ENCODE peak calls at places on chromosomes 3 and 15, in five cellular contexts. O, J, N, D and M are unnamed samples.

GRCh38 chr3:52477076-52477895 is 17.9 kb upstream of the STAB1 start:
- DNase-seq in D (no peak), O (no peak), N (no peak), J (no peak), M (no peak)

GRCh38 chr3:39317571-39318169 is 11.8 kb upstream of the CCR8 start:
- DNase-seq in D (peak), O (no peak), J (no peak), N (no peak), M (no peak)

GRCh38 chr15:65888998-65889397 is 19.7 kb downstream of the RAB11A start:
- DNase-seq in O (no peak), J (no peak), D (no peak), N (no peak), M (no peak)

GRCh38 chr3:194067949-194068362 is 68.0 kb upstream of the HES1 start:
- DNase-seq in D (no peak), O (no peak), J (no peak), N (no peak), M (no peak)

GRCh38 chr3:185549651-185550111 is 2.7 kb downstream of the LIPH start:
- DNase-seq in J (no peak), O (no peak), D (peak), N (no peak), M (no peak)

GRCh38 chr3:157393076-157393475 is 43.6 kb upstream of the PTX3 start:
- DNase-seq in J (no peak), N (no peak), O (no peak), D (no peak), M (no peak)

GRCh38 chr15:81363261-81363660 is 10.8 kb downstream of the TMC3 start:
- DNase-seq in N (no peak), O (no peak), J (no peak), D (no peak), M (no peak)

GRCh38 chr3:30513374-30514152 is 92.8 kb upstream of the TGFBR2 start:
- DNase-seq in O (no peak), J (no peak), N (no peak), D (peak), M (no peak)

GRCh38 chr3:8283180-8283579 is 218.4 kb upstream of the LMCD1 start:
- DNase-seq in N (no peak), D (no peak), O (no peak), J (no peak), M (no peak)

GRCh38 chr3:31918179-31919165 is 62.6 kb downstream of the OSBPL10 start:
- DNase-seq in J (no peak), O (no peak), D (no peak), N (no peak), M (no peak)

GRCh38 chr3:111691293-111691909 is 96.3 kb upstream of the ZBED2 start:
- DNase-seq in D (peak), N (no peak), J (no peak), O (no peak), M (peak)

GRCh38 chr3:69095636-69096035 is 10.9 kb downstream of the ARL6IP5 start:
- DNase-seq in D (no peak), J (no peak), O (no peak), N (no peak), M (no peak)

GRCh38 chr15:78205856-78206255 is 28.5 kb downstream of the ACSBG1 start:
- DNase-seq in D (no peak), O (no peak), J (no peak), N (no peak), M (no peak)

GRCh38 chr3:123635717-123636116 is 50.9 kb upstream of the HACD2 start:
- DNase-seq in O (no peak), J (no peak), D (no peak), N (no peak), M (no peak)

GRCh38 chr15:95024388-95024787 is 793.0 kb downstream of the MCTP2 start:
- DNase-seq in O (peak), J (no peak), N (no peak), D (no peak), M (peak)

GRCh38 chr15:78567541-78567940 is 2.2 kb downstream of the CHRNA5 start:
- DNase-seq in N (no peak), D (no peak), O (no peak), J (no peak), M (no peak)

GRCh38 chr3:148540266-148540665 is 157.4 kb upstream of the AGTR1 start:
- DNase-seq in N (no peak), J (no peak), D (no peak), O (no peak), M (no peak)

DNA sequence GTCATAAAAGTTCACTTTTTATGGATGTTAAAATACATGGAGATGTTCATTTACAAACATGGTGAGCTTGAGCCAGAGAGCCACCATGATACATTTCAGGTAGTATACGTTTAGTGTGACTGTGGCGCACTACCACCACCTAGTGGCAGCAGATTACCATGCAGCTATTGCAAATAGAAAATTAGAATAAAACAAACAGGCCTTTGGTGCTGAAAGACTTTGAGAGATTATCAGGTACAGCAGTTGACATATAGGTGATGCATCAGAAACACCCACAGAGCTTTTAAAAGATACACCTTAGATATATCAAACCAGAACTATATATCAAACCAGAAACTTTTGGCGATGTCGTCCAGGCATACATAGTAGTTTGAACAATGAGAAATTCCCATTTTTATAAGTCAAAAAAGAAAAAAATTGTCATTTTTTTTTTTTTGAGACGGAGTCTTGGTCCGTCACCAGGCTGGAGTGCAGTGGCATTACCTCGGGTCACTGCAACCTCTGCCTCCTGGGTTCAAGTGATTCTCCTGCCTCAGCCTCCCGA is 42.0 kb upstream of the ICE2 start:
- DNase-seq in N (peak), O (peak), D (peak), J (peak), M (peak)
- TF ChIP-seq SP1 in N (no peak), O (no peak), D (no peak), J (no peak), M (no peak)

DNA sequence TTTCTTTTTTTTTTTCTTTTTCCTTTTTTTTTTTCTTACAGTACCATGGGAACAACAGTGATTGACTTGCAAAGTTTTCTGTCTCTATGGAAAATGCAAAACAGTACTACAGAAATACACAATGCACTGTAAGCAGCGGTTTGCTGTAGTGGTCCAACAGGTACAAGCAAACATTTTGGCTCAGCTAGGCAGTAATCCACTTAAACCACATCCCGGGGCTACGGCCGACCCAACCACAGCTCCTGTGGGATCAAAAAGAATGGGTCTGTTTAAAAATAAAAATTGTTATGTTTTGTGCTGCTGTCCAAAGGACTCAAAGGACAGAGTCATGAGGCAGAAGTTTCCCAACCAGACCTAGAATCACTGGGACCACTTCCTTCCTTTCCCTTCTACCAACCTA is 667.1 kb upstream of the ADAMTS9 start:
- DNase-seq in O (no peak), N (no peak), J (no peak), D (no peak), M (no peak)
- TF ChIP-seq SP1 in O (no peak), N (no peak), J (no peak), D (no peak), M (no peak)

DNA sequence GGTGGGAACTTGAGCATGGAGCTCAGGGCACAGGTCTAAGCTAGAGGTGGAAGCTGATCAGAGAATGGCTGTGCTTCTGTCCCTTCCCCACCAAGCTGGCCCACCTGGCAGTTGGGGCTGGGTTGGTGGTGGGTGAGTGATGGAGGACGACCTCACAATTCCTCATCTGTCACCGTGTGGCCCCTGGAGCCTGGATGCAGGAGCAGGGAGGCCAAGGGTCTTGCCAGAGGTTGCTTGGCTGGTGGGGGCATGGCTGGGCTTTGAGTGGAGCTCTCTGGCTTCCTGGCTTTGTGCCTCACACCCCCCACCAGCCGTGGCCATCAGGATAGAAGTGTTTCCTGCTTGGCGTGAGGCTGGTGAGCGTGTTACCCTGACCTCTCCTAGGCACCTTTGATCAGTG is 36.0 kb downstream of the FBLN2 start:
- DNase-seq in J (peak), N (no peak), D (no peak), O (no peak), M (no peak)
- TF ChIP-seq SP1 in J (no peak), N (no peak), D (no peak), O (no peak), M (no peak)

GRCh38 chr3:135788978-135789377 is 176.6 kb upstream of the PPP2R3A start:
- DNase-seq in O (no peak), N (no peak), D (no peak), J (no peak), M (no peak)

DNA sequence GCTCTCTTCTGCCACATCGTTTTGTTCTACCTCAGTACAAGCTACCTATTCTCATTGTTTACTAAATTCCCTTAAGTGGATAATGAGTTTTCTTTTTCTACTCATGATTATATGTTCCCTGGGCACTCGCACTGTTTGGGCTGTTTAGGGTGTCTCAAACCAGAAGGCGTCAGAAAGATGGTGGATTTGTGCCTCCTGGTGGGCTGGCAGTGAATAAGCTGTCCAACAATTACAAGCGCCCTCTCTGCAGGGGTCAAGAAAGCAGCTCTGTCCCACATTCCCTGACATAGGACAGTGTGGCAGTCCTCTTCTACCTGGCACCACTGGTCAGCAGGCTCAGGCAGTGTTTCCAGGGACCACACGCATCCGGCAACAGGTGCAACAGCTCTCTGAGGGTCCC is 173.4 kb upstream of the PPP2R3A start:
- DNase-seq in N (peak), O (no peak), D (no peak), J (peak), M (no peak)
- TF ChIP-seq SP1 in N (no peak), O (no peak), D (no peak), J (no peak), M (no peak)

GRCh38 chr3:126983653-126984390 is 907 bp downstream of the PLXNA1 start:
- DNase-seq in N (peak), O (no peak), J (peak), D (no peak), M (peak)
- TF ChIP-seq SP1 in N (peak), O (no peak), J (no peak), D (no peak), M (no peak)

GRCh38 chr15:92393994-92394326 is 279 bp downstream of the ST8SIA2 start:
- DNase-seq in D (no peak), O (no peak), N (no peak), J (peak), M (no peak)
- TF ChIP-seq SP1 in D (no peak), O (no peak), N (no peak), J (no peak), M (no peak)

GRCh38 chr3:49277357-49277723 is 308 bp upstream of the C3orf62 start:
- DNase-seq in O (no peak), N (no peak), J (no peak), D (no peak), M (no peak)
- TF ChIP-seq SP1 in O (no peak), N (no peak), J (no peak), D (no peak), M (no peak)